ENCODE peak calls at places on chromosomes 2 and 18, in six cellular contexts. One of them, this sample, is unnamed.

GRCh38 chr2:157698430-157698829 is 69.8 kb upstream of the ACVR1C start:
- DNase-seq in GM12891: no peak
- DNase-seq in K562: no peak
- DNase-seq in H1: no peak
- DNase-seq in GM12878: no peak
- DNase-seq in SK-N-SH: no peak
- DNase-seq in this sample: no peak

GRCh38 chr2:231929961-231930600 is 3.9 kb upstream of the NPPC start:
- DNase-seq in GM12891: no peak
- DNase-seq in GM12878: no peak
- DNase-seq in H1: no peak
- DNase-seq in SK-N-SH: peak
- DNase-seq in K562: peak
- DNase-seq in this sample: peak

GRCh38 chr2:18077211-18077610 is 198.7 kb downstream of the KCNS3 start:
- DNase-seq in H1: no peak
- DNase-seq in GM12891: no peak
- DNase-seq in GM12878: no peak
- DNase-seq in SK-N-SH: no peak
- DNase-seq in K562: no peak
- DNase-seq in this sample: no peak

GRCh38 chr2:160377204-160377995 is 116.2 kb downstream of the RBMS1 start:
- DNase-seq in GM12891: no peak
- DNase-seq in K562: no peak
- DNase-seq in H1: no peak
- DNase-seq in SK-N-SH: no peak
- DNase-seq in GM12878: no peak
- DNase-seq in this sample: no peak

GRCh38 chr18:52670903-52671302 is 330.9 kb downstream of the DCC start:
- DNase-seq in GM12878: no peak
- DNase-seq in K562: no peak
- DNase-seq in SK-N-SH: peak
- DNase-seq in GM12891: no peak
- DNase-seq in H1: no peak
- DNase-seq in this sample: no peak

GRCh38 chr2:240449764-240450531 is 14.5 kb downstream of the GPC1 start:
- DNase-seq in GM12878: no peak
- DNase-seq in H1: no peak
- DNase-seq in SK-N-SH: no peak
- DNase-seq in K562: no peak
- DNase-seq in GM12891: no peak
- DNase-seq in this sample: no peak

GRCh38 chr2:67702937-67703336 is 305.8 kb downstream of the ETAA1 start:
- DNase-seq in GM12891: no peak
- DNase-seq in SK-N-SH: no peak
- DNase-seq in GM12878: no peak
- DNase-seq in K562: no peak
- DNase-seq in H1: no peak
- DNase-seq in this sample: no peak

GRCh38 chr18:46623541-46623940 is 33.5 kb downstream of the LOXHD1 start:
- DNase-seq in H1: no peak
- DNase-seq in SK-N-SH: peak
- DNase-seq in GM12891: no peak
- DNase-seq in K562: no peak
- DNase-seq in GM12878: no peak
- DNase-seq in this sample: no peak

GRCh38 chr2:46704593-46704992 is 211.0 kb downstream of the MCFD2 start:
- DNase-seq in K562: no peak
- DNase-seq in H1: peak
- DNase-seq in GM12878: no peak
- DNase-seq in GM12891: no peak
- DNase-seq in SK-N-SH: no peak
- DNase-seq in this sample: no peak

GRCh38 chr18:13585379-13586153 is 140.8 kb downstream of the FAM210A start:
- DNase-seq in SK-N-SH: peak
- DNase-seq in H1: no peak
- DNase-seq in GM12878: no peak
- DNase-seq in K562: no peak
- DNase-seq in GM12891: no peak
- DNase-seq in this sample: no peak

GRCh38 chr2:72934683-72935610 is 17.6 kb downstream of the EMX1 start:
- DNase-seq in GM12891: no peak
- DNase-seq in K562: peak
- DNase-seq in GM12878: no peak
- DNase-seq in H1: no peak
- DNase-seq in SK-N-SH: no peak
- DNase-seq in this sample: no peak

GRCh38 chr2:201267278-201268030 is 7.1 kb downstream of the CASP8 start:
- DNase-seq in GM12891: no peak
- DNase-seq in K562: no peak
- DNase-seq in H1: no peak
- DNase-seq in GM12878: no peak
- DNase-seq in SK-N-SH: no peak
- DNase-seq in this sample: no peak

GRCh38 chr2:10242998-10243925 is 59.4 kb upstream of the HPCAL1 start:
- DNase-seq in SK-N-SH: peak
- DNase-seq in GM12878: no peak
- DNase-seq in H1: no peak
- DNase-seq in K562: no peak
- DNase-seq in GM12891: no peak
- DNase-seq in this sample: no peak

GRCh38 chr2:23411752-23412431 is 26.9 kb downstream of the KLHL29 start:
- DNase-seq in H1: no peak
- DNase-seq in SK-N-SH: no peak
- DNase-seq in K562: no peak
- DNase-seq in GM12891: no peak
- DNase-seq in GM12878: no peak
- DNase-seq in this sample: no peak

GRCh38 chr18:66440433-66440832 is 163.5 kb downstream of the CDH19 start:
- DNase-seq in GM12878: no peak
- DNase-seq in H1: no peak
- DNase-seq in K562: no peak
- DNase-seq in SK-N-SH: no peak
- DNase-seq in GM12891: no peak
- DNase-seq in this sample: no peak

GRCh38 chr2:195251221-195251620 is 405.8 kb upstream of the SLC39A10 start:
- DNase-seq in SK-N-SH: no peak
- DNase-seq in H1: no peak
- DNase-seq in GM12878: no peak
- DNase-seq in K562: no peak
- DNase-seq in GM12891: no peak
- DNase-seq in this sample: no peak

GRCh38 chr2:233263045-233263570 is 11.6 kb downstream of the ATG16L1 start:
- DNase-seq in H1: no peak
- DNase-seq in GM12891: no peak
- DNase-seq in K562: no peak
- DNase-seq in SK-N-SH: no peak
- DNase-seq in GM12878: no peak
- DNase-seq in this sample: no peak

GRCh38 chr2:47819834-47820233 is 36.9 kb downstream of the MSH6 start:
- DNase-seq in GM12878: no peak
- DNase-seq in GM12891: no peak
- DNase-seq in SK-N-SH: no peak
- DNase-seq in K562: no peak
- DNase-seq in H1: no peak
- DNase-seq in this sample: no peak

GRCh38 chr2:198371902-198372611 is 567.7 kb downstream of the PLCL1 start:
- DNase-seq in SK-N-SH: no peak
- DNase-seq in K562: peak
- DNase-seq in GM12878: peak
- DNase-seq in GM12891: peak
- DNase-seq in H1: no peak
- DNase-seq in this sample: peak

GRCh38 chr2:241878007-241878970 is 8.8 kb downstream of the RTP5 start:
- DNase-seq in GM12878: no peak
- DNase-seq in H1: peak
- DNase-seq in K562: peak
- DNase-seq in GM12891: peak
- DNase-seq in SK-N-SH: peak
- DNase-seq in this sample: peak
- TF ChIP-seq POLR2AphosphoS5 in GM12878: no peak
- TF ChIP-seq POLR2AphosphoS5 in H1: no peak
- TF ChIP-seq POLR2AphosphoS5 in K562: no peak
- TF ChIP-seq POLR2AphosphoS5 in GM12891: no peak
- TF ChIP-seq POLR2AphosphoS5 in SK-N-SH: no peak
- TF ChIP-seq POLR2AphosphoS5 in this sample: no peak

DNA sequence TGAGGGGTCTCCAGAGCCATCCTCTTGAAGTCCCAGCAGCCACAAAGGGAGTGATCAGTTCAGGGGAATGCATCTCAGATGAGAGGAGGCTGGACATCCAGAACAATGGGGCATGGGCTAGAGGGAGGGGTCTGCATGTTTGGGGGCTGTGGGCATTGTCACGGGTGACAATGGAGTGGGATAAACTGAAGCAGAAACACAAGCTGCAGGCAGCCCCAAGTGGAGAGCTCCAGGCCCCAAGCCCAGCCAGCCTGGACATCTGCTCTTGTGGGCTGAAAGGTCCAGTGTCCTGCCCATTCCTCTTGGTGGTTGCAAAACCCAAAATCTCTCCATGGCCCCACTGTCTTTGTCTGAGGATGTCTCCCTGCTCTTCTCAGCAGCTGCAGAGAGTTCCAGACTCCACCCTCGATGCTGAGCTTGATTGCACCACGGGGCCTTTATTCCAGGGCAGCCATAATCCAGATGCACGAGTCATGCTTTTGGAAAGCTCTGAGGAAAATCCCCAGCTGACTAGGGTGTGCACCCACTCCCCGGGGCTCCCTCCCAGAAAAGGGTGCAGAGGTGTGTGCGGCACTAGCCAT is 149.4 kb downstream of the TNS1 start:
- DNase-seq in GM12891: no peak
- DNase-seq in H1: no peak
- DNase-seq in SK-N-SH: no peak
- DNase-seq in K562: no peak
- DNase-seq in GM12878: no peak
- DNase-seq in this sample: no peak
- TF ChIP-seq TAF1 in GM12891: no peak
- TF ChIP-seq TAF1 in H1: no peak
- TF ChIP-seq TAF1 in SK-N-SH: no peak
- TF ChIP-seq TAF1 in K562: no peak
- TF ChIP-seq TAF1 in GM12878: no peak
- TF ChIP-seq TAF1 in this sample: no peak

GRCh38 chr2:178152033-178152432 is 39.8 kb downstream of the RBM45 start:
- DNase-seq in H1: no peak
- DNase-seq in GM12891: no peak
- DNase-seq in K562: no peak
- DNase-seq in GM12878: no peak
- DNase-seq in SK-N-SH: no peak
- DNase-seq in this sample: no peak
- TF ChIP-seq POLR2AphosphoS5 in H1: no peak
- TF ChIP-seq POLR2AphosphoS5 in GM12891: no peak
- TF ChIP-seq POLR2AphosphoS5 in K562: no peak
- TF ChIP-seq POLR2AphosphoS5 in GM12878: no peak
- TF ChIP-seq POLR2AphosphoS5 in SK-N-SH: no peak
- TF ChIP-seq POLR2AphosphoS5 in this sample: no peak

GRCh38 chr2:205568620-205569019 is 113.7 kb upstream of the NRP2 start:
- DNase-seq in H1: no peak
- DNase-seq in GM12891: no peak
- DNase-seq in SK-N-SH: no peak
- DNase-seq in GM12878: no peak
- DNase-seq in K562: no peak
- DNase-seq in this sample: no peak

GRCh38 chr2:205564761-205565160 is 117.5 kb upstream of the NRP2 start:
- DNase-seq in H1: no peak
- DNase-seq in GM12891: no peak
- DNase-seq in K562: no peak
- DNase-seq in SK-N-SH: no peak
- DNase-seq in GM12878: no peak
- DNase-seq in this sample: no peak

GRCh38 chr2:205566556-205567061 is 115.7 kb upstream of the NRP2 start:
- DNase-seq in SK-N-SH: no peak
- DNase-seq in GM12878: no peak
- DNase-seq in K562: no peak
- DNase-seq in H1: no peak
- DNase-seq in GM12891: no peak
- DNase-seq in this sample: no peak

GRCh38 chr2:205557873-205558272 is 124.4 kb upstream of the NRP2 start:
- DNase-seq in H1: no peak
- DNase-seq in SK-N-SH: peak
- DNase-seq in GM12878: no peak
- DNase-seq in GM12891: no peak
- DNase-seq in K562: no peak
- DNase-seq in this sample: no peak

DNA sequence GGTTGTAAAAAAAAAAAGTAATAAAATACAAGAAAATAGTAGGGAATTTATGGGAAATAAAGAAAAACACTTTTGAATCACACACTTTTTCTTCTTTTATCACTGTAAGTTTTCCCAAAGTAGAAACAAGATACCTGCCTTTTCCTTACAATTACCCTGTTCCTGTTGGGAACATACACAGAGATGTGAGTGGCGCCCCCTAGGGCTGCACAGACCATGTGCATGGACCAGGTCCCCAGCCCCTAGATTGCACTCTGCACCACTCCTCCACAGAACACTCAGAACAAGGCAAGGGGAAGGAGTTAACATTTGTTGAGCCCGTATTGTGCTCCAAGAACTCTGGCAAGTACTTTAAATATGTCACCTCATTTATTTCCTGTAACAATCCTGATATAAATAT is 118.7 kb upstream of the NRP2 start:
- DNase-seq in SK-N-SH: peak
- DNase-seq in GM12878: no peak
- DNase-seq in H1: no peak
- DNase-seq in GM12891: no peak
- DNase-seq in K562: peak
- DNase-seq in this sample: peak
- TF ChIP-seq TAF1 in SK-N-SH: no peak
- TF ChIP-seq TAF1 in GM12878: no peak
- TF ChIP-seq TAF1 in H1: no peak
- TF ChIP-seq TAF1 in GM12891: no peak
- TF ChIP-seq TAF1 in K562: no peak
- TF ChIP-seq TAF1 in this sample: no peak

DNA sequence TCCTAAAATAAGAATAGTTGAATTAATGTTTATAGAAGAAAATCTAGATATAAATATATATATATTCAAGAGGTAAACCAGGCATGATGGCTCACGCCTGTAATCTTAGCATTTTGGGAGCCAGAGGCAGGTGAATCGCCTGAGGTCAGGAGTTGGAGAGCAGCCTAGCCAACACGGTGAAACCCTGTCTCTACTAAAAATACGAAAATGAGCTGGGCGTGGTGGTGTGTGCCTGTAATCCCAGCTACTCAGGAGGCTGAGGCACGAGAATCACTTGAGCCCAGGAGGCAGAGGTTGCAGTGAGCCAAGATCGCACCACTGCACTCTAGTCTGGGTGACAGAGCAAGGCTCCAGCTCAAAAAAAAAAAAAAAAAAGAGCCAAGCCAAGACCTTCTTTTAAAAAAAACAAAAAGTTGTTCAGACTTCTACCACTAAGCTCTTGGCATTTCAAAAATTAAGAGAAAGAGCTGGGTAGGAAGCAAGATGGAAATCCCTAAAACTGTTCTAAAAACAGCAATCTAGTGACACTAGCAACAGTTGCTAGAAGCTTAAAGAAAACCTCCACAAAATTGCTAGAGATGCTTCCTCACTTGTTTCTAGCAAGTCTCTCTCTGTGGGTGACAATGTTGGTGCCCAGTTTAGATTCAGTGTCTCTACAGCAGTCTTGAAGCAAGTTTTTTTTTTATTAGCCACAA is 70.4 kb downstream of the ANKRD44 start:
- DNase-seq in K562: no peak
- DNase-seq in SK-N-SH: no peak
- DNase-seq in H1: no peak
- DNase-seq in GM12891: no peak
- DNase-seq in GM12878: no peak
- DNase-seq in this sample: no peak
- TF ChIP-seq POLR2AphosphoS5 in K562: no peak
- TF ChIP-seq POLR2AphosphoS5 in SK-N-SH: no peak
- TF ChIP-seq POLR2AphosphoS5 in H1: no peak
- TF ChIP-seq POLR2AphosphoS5 in GM12891: no peak
- TF ChIP-seq POLR2AphosphoS5 in GM12878: no peak
- TF ChIP-seq POLR2AphosphoS5 in this sample: no peak

This sample was measured in GM12892.